ENCODE peak calls at places on chromosomes 13 and 19, in seven cellular contexts. R, Q, W, A, Y, M and E are unnamed samples.

GRCh38 chr19:5308471-5309437 is 31.9 kb downstream of the PTPRS start:
- DNase-seq in R (no peak), W (no peak), Y (peak), A (peak), Q (no peak), M (no peak), E (peak)

GRCh38 chr13:81577601-81578000 is 1236.7 kb upstream of the SPRY2 start:
- DNase-seq in R (no peak), Q (no peak), Y (no peak), W (no peak), A (no peak), M (no peak), E (no peak)

GRCh38 chr13:102517959-102518358 is 78.8 kb upstream of the TPP2 start:
- DNase-seq in W (no peak), Y (peak), R (no peak), A (no peak), Q (no peak), M (no peak), E (no peak)

GRCh38 chr19:12833747-12834417 is 497 bp downstream of the RTBDN start:
- DNase-seq in Y (peak), Q (no peak), R (no peak), W (no peak), A (peak), M (no peak), E (peak)

GRCh38 chr19:13880059-13880672 is 3.2 kb downstream of the NANOS3 start:
- DNase-seq in A (peak), W (peak), Q (peak), Y (peak), R (peak), M (peak), E (peak)

GRCh38 chr13:26474286-26474685 is 83.2 kb upstream of the WASF3 start:
- DNase-seq in Y (no peak), A (no peak), M (no peak), Q (no peak), R (no peak), W (no peak), E (no peak)

GRCh38 chr19:34794289-34794960 is 21.4 kb upstream of the ZNF599 start:
- DNase-seq in Y (no peak), M (no peak), A (no peak), R (no peak), W (no peak), Q (no peak), E (no peak)

GRCh38 chr19:4362871-4363545 is 19.6 kb downstream of the MPND start:
- DNase-seq in Q (no peak), Y (peak), A (no peak), R (no peak), M (no peak), W (no peak), E (no peak)

GRCh38 chr13:49271264-49271663 is 23.5 kb downstream of the CDADC1 start:
- DNase-seq in Q (no peak), A (no peak), M (no peak), R (no peak), Y (no peak), W (no peak), E (no peak)

GRCh38 chr13:73146705-73147104 is 87.9 kb downstream of the KLF5 start:
- DNase-seq in W (no peak), R (no peak), M (no peak), Q (no peak), Y (peak), A (no peak), E (no peak)

GRCh38 chr13:113855931-113856715 is 7.8 kb downstream of the GAS6 start:
- DNase-seq in R (no peak), Y (no peak), A (peak), M (no peak), W (no peak), Q (no peak), E (no peak)

GRCh38 chr19:36685835-36686234 is 1.6 kb upstream of the ZNF567 start:
- DNase-seq in R (no peak), Q (no peak), W (no peak), A (no peak), M (no peak), Y (no peak), E (no peak)

GRCh38 chr19:38737921-38738731 is 6.1 kb downstream of the CAPN12 start:
- DNase-seq in R (no peak), W (no peak), M (no peak), A (no peak), Y (no peak), Q (no peak), E (no peak)

GRCh38 chr19:47631681-47632446 is 22.9 kb downstream of the BICRA start:
- DNase-seq in R (no peak), Y (no peak), M (no peak), Q (no peak), A (no peak), W (no peak), E (no peak)

GRCh38 chr19:32691952-32692726 is 518 bp downstream of the NUDT19 start:
- DNase-seq in Y (peak), M (no peak), Q (no peak), A (peak), W (peak), R (peak), E (peak)

GRCh38 chr13:40170982-40171381 is 495.5 kb downstream of the FOXO1 start:
- DNase-seq in W (no peak), A (no peak), R (no peak), Y (no peak), Q (no peak), M (no peak), E (no peak)

GRCh38 chr19:1423445-1424181 is 14.6 kb upstream of the RPS15 start:
- DNase-seq in M (no peak), A (no peak), Y (no peak), R (no peak), Q (no peak), W (no peak), E (no peak)

GRCh38 chr19:32566246-32566830 is 14.7 kb upstream of the PDCD5 start:
- DNase-seq in M (no peak), W (no peak), A (no peak), R (no peak), Y (peak), Q (no peak), E (no peak)

GRCh38 chr13:76307157-76307556 is 579.0 kb downstream of the KCTD12 start:
- DNase-seq in A (no peak), Q (no peak), R (no peak), Y (no peak), M (no peak), W (no peak), E (peak)

GRCh38 chr13:92346046-92346445 is 880.6 kb upstream of the GPC6 start:
- DNase-seq in A (no peak), R (no peak), Y (no peak), Q (no peak), W (peak), M (no peak), E (no peak)

GRCh38 chr19:29001922-29002247 is 211.1 kb downstream of the UQCRFS1 start:
- DNase-seq in A (no peak), W (no peak), Q (no peak), Y (no peak), R (no peak), M (no peak), E (no peak)

GRCh38 chr19:3983542-3983914 is 1.7 kb downstream of the EEF2 start:
- DNase-seq in A (no peak), R (no peak), Y (no peak), Q (no peak), M (no peak), W (no peak), E (no peak)

GRCh38 chr13:77522444-77522843 is 13.1 kb upstream of the SCEL start:
- DNase-seq in Q (no peak), R (no peak), M (no peak), A (no peak), W (no peak), Y (no peak), E (no peak)

GRCh38 chr19:45096700-45097099 is 3.7 kb downstream of the PPP1R37 start:
- DNase-seq in A (no peak), Y (no peak), Q (no peak), M (no peak), W (no peak), R (no peak), E (no peak)

GRCh38 chr13:113558461-113558860 is 26.1 kb upstream of the TFDP1 start:
- DNase-seq in W (no peak), Q (no peak), A (no peak), R (no peak), Y (no peak), M (no peak), E (no peak)

GRCh38 chr13:26628706-26629105 is 71.2 kb downstream of the WASF3 start:
- DNase-seq in A (peak), Q (no peak), W (no peak), M (no peak), Y (peak), R (no peak), E (peak)

GRCh38 chr19:55206664-55207500 is 2.4 kb downstream of the PTPRH start:
- DNase-seq in R (no peak), W (peak), A (peak), M (no peak), Q (no peak), Y (peak), E (peak)

GRCh38 chr13:21219044-21219381 is 42.6 kb downstream of the MRPL57 start:
- DNase-seq in Q (no peak), R (no peak), A (no peak), Y (no peak), W (no peak), M (no peak), E (no peak)

GRCh38 chr13:50080158-50080855 is 65.1 kb downstream of the KCNRG start:
- DNase-seq in Q (no peak), M (peak), R (peak), A (peak), Y (peak), W (peak), E (peak)